ENCODE peak calls at places on chromosomes 11 and 22, in seven cellular contexts. One of them, this sample, is unnamed.

GRCh38 chr11:128193633-128194032 is 393.7 kb downstream of the ETS1 start:
- DNase-seq in fibroblast of lung: no peak
- DNase-seq in GM23248: no peak
- DNase-seq in A549: no peak
- DNase-seq in SK-N-SH: no peak
- DNase-seq in K562: no peak
- DNase-seq in endothelial cell of umbilical vein: no peak
- DNase-seq in this sample: no peak

GRCh38 chr11:63560506-63561179 is 2.5 kb downstream of the PLAAT2 start:
- DNase-seq in SK-N-SH: no peak
- DNase-seq in GM23248: no peak
- DNase-seq in K562: no peak
- DNase-seq in fibroblast of lung: no peak
- DNase-seq in endothelial cell of umbilical vein: no peak
- DNase-seq in A549: no peak
- DNase-seq in this sample: peak; percentile 22

GRCh38 chr11:35148163-35148562 is 9.2 kb downstream of the CD44 start:
- DNase-seq in A549: no peak
- DNase-seq in K562: no peak
- DNase-seq in fibroblast of lung: no peak
- DNase-seq in GM23248: peak; percentile 16
- DNase-seq in endothelial cell of umbilical vein: no peak
- DNase-seq in SK-N-SH: no peak
- DNase-seq in this sample: no peak

GRCh38 chr22:37196539-37197450 is 8.7 kb upstream of the C1QTNF6 start:
- DNase-seq in fibroblast of lung: peak; percentile 84
- DNase-seq in GM23248: peak; percentile 94
- DNase-seq in SK-N-SH: peak; percentile 73
- DNase-seq in K562: no peak
- DNase-seq in endothelial cell of umbilical vein: peak; percentile 74
- DNase-seq in A549: peak; percentile 77
- DNase-seq in this sample: peak; percentile 76

GRCh38 chr11:126339866-126340434 is 15.5 kb upstream of the ST3GAL4 start:
- DNase-seq in K562: no peak
- DNase-seq in endothelial cell of umbilical vein: no peak
- DNase-seq in fibroblast of lung: peak; percentile 69
- DNase-seq in SK-N-SH: no peak
- DNase-seq in A549: no peak
- DNase-seq in GM23248: peak; percentile 32
- DNase-seq in this sample: no peak

GRCh38 chr11:63918576-63919171 is 1.7 kb upstream of the RCOR2 start:
- DNase-seq in GM23248: peak; percentile 45
- DNase-seq in SK-N-SH: peak; percentile 56
- DNase-seq in K562: no peak
- DNase-seq in A549: no peak
- DNase-seq in endothelial cell of umbilical vein: no peak
- DNase-seq in fibroblast of lung: no peak
- DNase-seq in this sample: no peak

GRCh38 chr22:25626146-25626992 is 61.9 kb downstream of the GRK3 start:
- DNase-seq in GM23248: no peak
- DNase-seq in fibroblast of lung: no peak
- DNase-seq in endothelial cell of umbilical vein: no peak
- DNase-seq in A549: no peak
- DNase-seq in SK-N-SH: no peak
- DNase-seq in K562: no peak
- DNase-seq in this sample: no peak

GRCh38 chr11:29306527-29306926 is 710.3 kb downstream of the KCNA4 start:
- DNase-seq in endothelial cell of umbilical vein: peak; percentile 86
- DNase-seq in SK-N-SH: no peak
- DNase-seq in K562: no peak
- DNase-seq in fibroblast of lung: peak; percentile 98
- DNase-seq in A549: no peak
- DNase-seq in GM23248: peak; percentile 85
- DNase-seq in this sample: peak; percentile 60

GRCh38 chr11:11442791-11443190 is 89.7 kb upstream of the CSNK2A3 start:
- DNase-seq in SK-N-SH: no peak
- DNase-seq in endothelial cell of umbilical vein: no peak
- DNase-seq in K562: no peak
- DNase-seq in GM23248: no peak
- DNase-seq in A549: no peak
- DNase-seq in fibroblast of lung: no peak
- DNase-seq in this sample: no peak

GRCh38 chr22:27424319-27424718 is 377.2 kb downstream of the MN1 start:
- DNase-seq in GM23248: peak; percentile 59
- DNase-seq in K562: no peak
- DNase-seq in SK-N-SH: peak; percentile 36
- DNase-seq in A549: no peak
- DNase-seq in fibroblast of lung: peak; percentile 71
- DNase-seq in endothelial cell of umbilical vein: no peak
- DNase-seq in this sample: peak; percentile 53

GRCh38 chr22:17968126-17968525 is 56.2 kb downstream of the MICAL3 start:
- DNase-seq in SK-N-SH: no peak
- DNase-seq in K562: no peak
- DNase-seq in fibroblast of lung: no peak
- DNase-seq in endothelial cell of umbilical vein: no peak
- DNase-seq in GM23248: no peak
- DNase-seq in A549: no peak
- DNase-seq in this sample: no peak

GRCh38 chr11:113167599-113167998 is 146.8 kb upstream of the TTC12 start:
- DNase-seq in GM23248: no peak
- DNase-seq in A549: no peak
- DNase-seq in K562: peak; percentile 9
- DNase-seq in SK-N-SH: no peak
- DNase-seq in endothelial cell of umbilical vein: no peak
- DNase-seq in fibroblast of lung: no peak
- DNase-seq in this sample: no peak

GRCh38 chr11:45082744-45083543 is 63.5 kb upstream of the PRDM11 start:
- DNase-seq in fibroblast of lung: no peak
- DNase-seq in endothelial cell of umbilical vein: no peak
- DNase-seq in SK-N-SH: no peak
- DNase-seq in K562: no peak
- DNase-seq in A549: no peak
- DNase-seq in GM23248: no peak
- DNase-seq in this sample: no peak

GRCh38 chr22:49554741-49555140 is 272.9 kb downstream of the BRD1 start:
- DNase-seq in GM23248: no peak
- DNase-seq in K562: no peak
- DNase-seq in fibroblast of lung: no peak
- DNase-seq in endothelial cell of umbilical vein: no peak
- DNase-seq in A549: no peak
- DNase-seq in SK-N-SH: no peak
- DNase-seq in this sample: no peak

GRCh38 chr22:21642584-21643448 is 714 bp downstream of the SDF2L1 start:
- DNase-seq in fibroblast of lung: peak; percentile 37
- DNase-seq in GM23248: peak; percentile 84
- DNase-seq in A549: peak; percentile 51
- DNase-seq in endothelial cell of umbilical vein: peak; percentile 68
- DNase-seq in K562: peak; percentile 95
- DNase-seq in SK-N-SH: peak; percentile 71
- DNase-seq in this sample: peak; percentile 62

GRCh38 chr11:99154277-99154676 is 133.5 kb downstream of the CNTN5 start:
- DNase-seq in GM23248: no peak
- DNase-seq in endothelial cell of umbilical vein: no peak
- DNase-seq in K562: no peak
- DNase-seq in fibroblast of lung: no peak
- DNase-seq in A549: no peak
- DNase-seq in SK-N-SH: no peak
- DNase-seq in this sample: no peak

GRCh38 chr11:132962026-132962425 is 570.3 kb downstream of the OPCML start:
- DNase-seq in fibroblast of lung: peak; percentile 89
- DNase-seq in SK-N-SH: peak; percentile 44
- DNase-seq in K562: no peak
- DNase-seq in GM23248: peak; percentile 90
- DNase-seq in endothelial cell of umbilical vein: no peak
- DNase-seq in A549: no peak
- DNase-seq in this sample: peak; percentile 6

GRCh38 chr22:29654420-29654819 is 51.0 kb downstream of the NF2 start:
- DNase-seq in K562: no peak
- DNase-seq in A549: no peak
- DNase-seq in SK-N-SH: peak; percentile 29
- DNase-seq in GM23248: no peak
- DNase-seq in fibroblast of lung: no peak
- DNase-seq in endothelial cell of umbilical vein: no peak
- DNase-seq in this sample: no peak

GRCh38 chr22:24435861-24436351 is 8.5 kb downstream of the ADORA2A start:
- DNase-seq in GM23248: peak; percentile 90
- DNase-seq in K562: no peak
- DNase-seq in endothelial cell of umbilical vein: no peak
- DNase-seq in A549: no peak
- DNase-seq in SK-N-SH: peak; percentile 13
- DNase-seq in fibroblast of lung: no peak
- DNase-seq in this sample: no peak

GRCh38 chr11:79434263-79434662 is 6.6 kb downstream of the TENM4 start:
- DNase-seq in K562: no peak
- DNase-seq in endothelial cell of umbilical vein: no peak
- DNase-seq in GM23248: no peak
- DNase-seq in SK-N-SH: no peak
- DNase-seq in fibroblast of lung: no peak
- DNase-seq in A549: no peak
- DNase-seq in this sample: no peak

GRCh38 chr11:61737131-61737530 is 15.3 kb upstream of the MYRF start:
- DNase-seq in K562: peak; percentile 60
- DNase-seq in endothelial cell of umbilical vein: no peak
- DNase-seq in GM23248: no peak
- DNase-seq in fibroblast of lung: no peak
- DNase-seq in SK-N-SH: no peak
- DNase-seq in A549: no peak
- DNase-seq in this sample: no peak

GRCh38 chr22:42440728-42441127 is 8.5 kb upstream of the NFAM1 start:
- DNase-seq in A549: no peak
- DNase-seq in endothelial cell of umbilical vein: no peak
- DNase-seq in K562: no peak
- DNase-seq in GM23248: no peak
- DNase-seq in fibroblast of lung: no peak
- DNase-seq in SK-N-SH: no peak
- DNase-seq in this sample: no peak
- H3K4me3 ChIP-seq in A549: no peak overlapping the region
- H3K4me3 ChIP-seq in endothelial cell of umbilical vein: no peak overlapping the region
- H3K4me3 ChIP-seq in K562: no peak overlapping the region
- H3K4me3 ChIP-seq in GM23248: no peak overlapping the region
- H3K4me3 ChIP-seq in fibroblast of lung: no peak overlapping the region
- H3K4me3 ChIP-seq in SK-N-SH: no peak overlapping the region
- H3K4me3 ChIP-seq in this sample: no peak overlapping the region

DNA sequence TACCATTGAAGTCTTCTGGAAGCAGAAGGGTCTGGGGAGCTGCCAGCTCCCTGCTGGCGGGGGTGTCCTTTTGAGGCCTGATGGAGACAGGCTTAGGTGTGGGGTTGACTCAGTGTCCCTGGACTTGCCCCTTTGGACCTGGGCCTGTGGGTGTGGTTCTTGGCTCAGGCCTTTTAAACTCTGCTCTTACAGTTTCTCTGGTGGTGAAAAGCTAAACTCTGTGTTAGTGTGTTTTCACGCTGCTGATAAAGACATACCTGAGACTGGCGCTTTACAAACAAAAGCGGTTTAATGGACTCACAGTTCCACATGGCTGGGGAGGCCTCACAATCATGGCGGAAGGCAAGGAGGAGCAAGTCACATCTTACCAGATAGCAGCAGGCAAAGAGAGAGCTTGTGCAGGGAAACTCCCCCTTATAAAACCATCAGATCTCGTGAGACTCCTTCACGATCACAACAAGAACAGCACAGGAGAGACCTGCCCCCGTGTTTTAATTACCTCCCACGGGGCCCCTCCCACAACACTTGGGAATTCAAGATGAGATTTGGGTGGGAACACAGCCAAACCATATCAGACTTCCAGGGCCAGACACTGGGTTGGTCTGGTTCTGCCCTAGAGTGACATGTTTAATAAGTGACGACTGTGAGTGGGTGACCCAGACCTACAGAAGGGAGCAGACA is 26.5 kb downstream of the GRAMD4 start:
- DNase-seq in SK-N-SH: no peak
- DNase-seq in K562: no peak
- DNase-seq in endothelial cell of umbilical vein: no peak
- DNase-seq in fibroblast of lung: no peak
- DNase-seq in A549: no peak
- DNase-seq in GM23248: no peak
- DNase-seq in this sample: no peak
- H3K4me2 ChIP-seq in SK-N-SH: no peak overlapping the region
- H3K4me2 ChIP-seq in K562: no peak overlapping the region
- H3K4me2 ChIP-seq in endothelial cell of umbilical vein: no peak overlapping the region
- H3K4me2 ChIP-seq in fibroblast of lung: no peak overlapping the region
- H3K4me2 ChIP-seq in A549: no peak overlapping the region
- H3K4me2 ChIP-seq in GM23248: no peak overlapping the region
- H3K4me2 ChIP-seq in this sample: no peak overlapping the region

GRCh38 chr11:124760806-124761205 is 1.3 kb downstream of the ESAM start:
- DNase-seq in SK-N-SH: peak; percentile 12
- DNase-seq in GM23248: no peak
- DNase-seq in fibroblast of lung: no peak
- DNase-seq in A549: no peak
- DNase-seq in endothelial cell of umbilical vein: no peak
- DNase-seq in K562: no peak
- DNase-seq in this sample: no peak

GRCh38 chr11:124762077-124762623 is at the start of gene ESAM:
- DNase-seq in endothelial cell of umbilical vein: no peak
- DNase-seq in A549: peak; percentile 31
- DNase-seq in SK-N-SH: peak; percentile 85
- DNase-seq in K562: peak; percentile 94
- DNase-seq in GM23248: peak; percentile 23
- DNase-seq in fibroblast of lung: no peak
- DNase-seq in this sample: no peak

GRCh38 chr11:124762624-124763155 is 600 bp upstream of the ESAM start:
- DNase-seq in A549: no peak
- DNase-seq in fibroblast of lung: no peak
- DNase-seq in GM23248: peak; percentile 30
- DNase-seq in endothelial cell of umbilical vein: no peak
- DNase-seq in K562: peak; percentile 74
- DNase-seq in SK-N-SH: peak; percentile 79
- DNase-seq in this sample: no peak

GRCh38 chr11:124760205-124760652 is 1.9 kb downstream of the ESAM start:
- DNase-seq in fibroblast of lung: no peak
- DNase-seq in K562: no peak
- DNase-seq in GM23248: no peak
- DNase-seq in endothelial cell of umbilical vein: peak; percentile 59
- DNase-seq in A549: no peak
- DNase-seq in SK-N-SH: peak; percentile 17
- DNase-seq in this sample: no peak

GRCh38 chr11:124761301-124762021 is 629 bp downstream of the ESAM start:
- DNase-seq in endothelial cell of umbilical vein: peak; percentile 51
- DNase-seq in A549: no peak
- DNase-seq in GM23248: no peak
- DNase-seq in fibroblast of lung: no peak
- DNase-seq in K562: no peak
- DNase-seq in SK-N-SH: no peak
- DNase-seq in this sample: no peak
- H3K4me3 ChIP-seq in endothelial cell of umbilical vein: peak overlapping the region; percentile 62
- H3K4me3 ChIP-seq in A549: peak overlapping the region; percentile 75
- H3K4me3 ChIP-seq in GM23248: peak overlapping the region; percentile 68
- H3K4me3 ChIP-seq in fibroblast of lung: peak overlapping the region; percentile 22
- H3K4me3 ChIP-seq in K562: peak overlapping the region; percentile 46
- H3K4me3 ChIP-seq in SK-N-SH: no peak overlapping the region
- H3K4me3 ChIP-seq in this sample: no peak overlapping the region

DNA sequence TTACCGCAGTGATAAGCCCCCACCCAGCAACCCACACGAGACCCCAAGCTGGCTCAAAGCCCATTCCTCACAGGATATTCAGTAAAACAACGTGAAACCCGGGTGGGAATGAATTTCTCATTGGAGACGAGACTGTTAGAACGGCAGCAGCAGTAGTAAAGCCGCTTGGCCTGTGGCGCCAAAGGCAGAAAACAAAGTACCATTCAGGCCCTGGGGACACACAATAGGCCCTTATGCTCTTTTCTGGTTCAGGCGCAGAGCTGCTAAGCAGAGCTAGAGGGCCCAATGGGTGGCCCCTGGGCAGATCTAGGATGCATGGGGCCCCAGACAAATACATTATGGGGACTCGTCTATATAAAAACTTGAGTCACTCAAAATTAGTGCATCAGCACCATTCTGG is 45.2 kb downstream of the PC start:
- DNase-seq in endothelial cell of umbilical vein: no peak
- DNase-seq in GM23248: no peak
- DNase-seq in A549: no peak
- DNase-seq in fibroblast of lung: no peak
- DNase-seq in K562: no peak
- DNase-seq in SK-N-SH: no peak
- DNase-seq in this sample: no peak
- H3K4me2 ChIP-seq in endothelial cell of umbilical vein: no peak overlapping the region
- H3K4me2 ChIP-seq in GM23248: no peak overlapping the region
- H3K4me2 ChIP-seq in A549: no peak overlapping the region
- H3K4me2 ChIP-seq in fibroblast of lung: no peak overlapping the region
- H3K4me2 ChIP-seq in K562: no peak overlapping the region
- H3K4me2 ChIP-seq in SK-N-SH: no peak overlapping the region
- H3K4me2 ChIP-seq in this sample: no peak overlapping the region